ENCODE peak calls at places on chromosome 21, in eight cellular contexts. B, G, O, H, D, K, F and W are unnamed samples.

GRCh38 chr21:38915546-38915945 is 109.8 kb downstream of the ETS2 start:
- DNase-seq in B (no peak), G (no peak), O (no peak), H (no peak), D (no peak), K (no peak), F (no peak), W (no peak)

GRCh38 chr21:18987515-18988026 is 584.0 kb upstream of the TMPRSS15 start:
- DNase-seq in B (no peak), G (no peak), O (no peak), H (no peak), D (no peak), K (no peak), F (no peak), W (no peak)

GRCh38 chr21:28142692-28143091 is 850.0 kb downstream of the LTN1 start:
- DNase-seq in B (no peak), G (no peak), O (no peak), H (no peak), D (no peak), K (peak; percentile 91), F (no peak), W (no peak)

GRCh38 chr21:35291963-35292627 is 243.0 kb upstream of the RUNX1 start:
- DNase-seq in B (no peak), G (no peak), O (no peak), H (no peak), D (no peak), K (peak; percentile 52), F (no peak), W (no peak)

GRCh38 chr21:45220106-45220505 is 67.6 kb downstream of the POFUT2 start:
- DNase-seq in B (no peak), G (no peak), O (no peak), H (no peak), D (no peak), K (peak; percentile 6), F (no peak), W (no peak)

GRCh38 chr21:16427587-16428087 is 697.9 kb downstream of the USP25 start:
- DNase-seq in B (no peak), G (no peak), O (no peak), H (no peak), D (no peak), K (no peak), F (no peak), W (no peak)

GRCh38 chr21:44337941-44338895 is 972 bp downstream of the CFAP410 start:
- DNase-seq in B (peak; percentile 81), G (peak; percentile 33), O (peak; percentile 73), H (peak; percentile 65), D (peak; percentile 78), K (peak; percentile 47), F (no peak), W (peak; percentile 86)

GRCh38 chr21:44965251-44966022 is 25.6 kb downstream of the SLX9 start:
- DNase-seq in B (no peak), G (no peak), O (peak; percentile 16), H (no peak), D (no peak), K (peak; percentile 94), F (no peak), W (no peak)

GRCh38 chr21:43369124-43369523 is 57.8 kb downstream of the SIK1 start:
- DNase-seq in B (no peak), G (peak; percentile 53), O (no peak), H (peak; percentile 47), D (peak; percentile 84), K (peak; percentile 46), F (no peak), W (no peak)

GRCh38 chr21:38626311-38626710 is 128.0 kb upstream of the ERG start:
- DNase-seq in B (no peak), G (no peak), O (no peak), H (no peak), D (no peak), K (no peak), F (no peak), W (no peak)

DNA sequence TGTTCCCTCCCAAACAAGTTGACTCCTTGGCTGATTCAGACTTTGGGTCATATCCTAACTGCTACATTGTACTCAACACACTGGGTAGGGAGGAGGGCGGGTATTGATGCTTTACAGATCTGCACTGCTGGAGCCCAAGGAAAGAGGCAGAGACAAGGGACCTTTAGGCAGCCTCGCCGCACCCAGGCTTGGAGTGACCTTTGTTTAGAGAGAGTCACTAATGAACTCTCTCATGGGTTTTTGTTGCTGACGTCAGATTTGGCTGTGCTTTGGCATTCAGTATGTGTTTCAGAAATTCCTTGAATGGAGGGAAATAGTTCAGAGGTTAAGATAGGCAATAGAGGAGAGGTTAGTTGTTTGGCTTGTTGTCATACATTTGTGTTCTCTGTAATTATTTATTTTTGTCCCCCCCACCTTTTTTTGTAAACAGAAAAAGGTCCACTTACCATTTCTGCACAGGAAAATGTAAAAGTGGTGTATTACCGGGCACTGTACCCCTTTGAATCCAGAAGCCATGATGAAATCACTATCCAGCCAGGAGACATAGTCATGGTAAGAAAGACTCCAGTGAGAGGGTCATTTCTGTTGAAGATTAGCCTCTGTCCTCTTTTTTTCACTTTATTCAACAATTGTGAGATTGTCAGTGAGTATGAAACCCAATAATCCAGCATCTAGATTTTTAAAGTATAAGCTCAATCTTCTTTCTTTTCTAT is 116.1 kb downstream of the ATP5PO start:
- DNase-seq in B (no peak), G (no peak), O (peak; percentile 30), H (peak; percentile 65), D (peak; percentile 53), K (no peak), F (no peak), W (no peak)
- TF ChIP-seq POLR2A in B (no peak), G (no peak), O (no peak), H (no peak), D (no peak), K (no peak), F (no peak), W (no peak)

DNA sequence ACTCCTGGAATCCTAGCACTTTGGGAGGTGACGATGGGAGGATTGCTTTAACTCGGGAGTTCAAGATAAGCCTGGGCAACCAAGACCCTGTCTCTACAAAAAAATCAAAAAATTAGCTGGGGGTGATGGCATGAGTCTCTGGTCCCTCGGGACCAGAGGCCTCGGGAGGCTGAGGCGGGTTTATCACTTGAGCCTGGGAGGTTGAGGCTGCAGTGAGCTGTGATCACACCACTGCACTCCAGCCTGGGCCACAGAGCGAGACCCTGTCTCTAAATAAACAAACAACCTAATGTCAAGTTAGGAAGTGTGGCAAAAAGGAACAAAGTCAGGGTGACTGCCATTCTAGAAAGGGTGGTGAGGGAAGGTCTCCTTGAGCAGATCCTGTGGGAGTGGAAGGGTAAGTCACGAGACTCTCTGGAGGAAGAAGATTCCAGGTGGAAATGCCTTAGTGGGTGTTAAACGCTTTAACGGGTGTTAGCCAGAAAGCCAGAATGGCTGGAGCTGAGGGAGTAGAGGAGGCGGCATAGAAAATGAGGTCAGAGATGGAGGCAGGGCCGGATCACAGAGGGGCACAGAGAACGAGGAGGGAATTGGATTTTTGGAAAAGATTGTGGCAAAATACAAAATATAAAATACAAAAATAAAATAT is 62.2 kb upstream of the ATP5PO start:
- DNase-seq in B (no peak), G (no peak), O (no peak), H (no peak), D (no peak), K (no peak), F (no peak), W (no peak)
- TF ChIP-seq POLR2A in B (no peak), G (no peak), O (no peak), H (no peak), D (no peak), K (no peak), F (no peak), W (no peak)

GRCh38 chr21:26964379-26964778 is 2.5 kb downstream of the ADAMTS5 start:
- DNase-seq in B (peak; percentile 84), G (no peak), O (peak; percentile 55), H (no peak), D (no peak), K (peak; percentile 15), F (no peak), W (no peak)
- TF ChIP-seq POLR2A in B (peak; percentile 65), G (peak; percentile 22), O (peak; percentile 42), H (no peak), D (no peak), K (no peak), F (no peak), W (no peak)

GRCh38 chr21:41167348-41168342 is at the start of gene BACE2:
- DNase-seq in B (peak; percentile 77), G (peak; percentile 43), O (peak; percentile 85), H (peak; percentile 72), D (peak; percentile 60), K (peak; percentile 68), F (peak; percentile 60), W (peak; percentile 80)
- TF ChIP-seq POLR2A in B (peak; percentile 19), G (peak; percentile 65), O (peak; percentile 33), H (no peak), D (peak; percentile 41), K (peak; percentile 30), F (no peak), W (peak; percentile 61)

GRCh38 chr21:37563641-37564340 is 197.2 kb downstream of the DYRK1A start:
- DNase-seq in B (peak; percentile 94), G (peak; percentile 93), O (peak; percentile 96), H (peak; percentile 93), D (peak; percentile 93), K (peak; percentile 92), F (peak; percentile 93), W (peak; percentile 86)
- TF ChIP-seq POLR2A in B (peak; percentile 57), G (peak; percentile 49), O (peak; percentile 85), H (peak; percentile 76), D (peak; percentile 70), K (peak; percentile 62), F (peak; percentile 75), W (peak; percentile 89)

GRCh38 chr21:37365657-37366487 is 701 bp upstream of the DYRK1A start:
- DNase-seq in B (peak; percentile 84), G (peak; percentile 42), O (peak; percentile 76), H (peak; percentile 65), D (peak; percentile 73), K (peak; percentile 45), F (no peak), W (peak; percentile 57)

GRCh38 chr21:37364722-37365121 is 1.9 kb upstream of the DYRK1A start:
- DNase-seq in B (no peak), G (peak; percentile 50), O (no peak), H (no peak), D (no peak), K (no peak), F (no peak), W (no peak)

GRCh38 chr21:37367758-37368535 is 1.4 kb downstream of the DYRK1A start:
- DNase-seq in B (peak; percentile 70), G (peak; percentile 25), O (peak; percentile 73), H (no peak), D (peak; percentile 56), K (peak; percentile 35), F (no peak), W (no peak)

GRCh38 chr21:37367301-37367757 is 756 bp downstream of the DYRK1A start:
- DNase-seq in B (no peak), G (no peak), O (no peak), H (no peak), D (peak; percentile 34), K (no peak), F (no peak), W (no peak)

GRCh38 chr21:37366488-37367300 is at the start of gene DYRK1A:
- DNase-seq in B (peak; percentile 99), G (peak; percentile 97), O (peak; percentile 99), H (peak; percentile 98), D (peak; percentile 100), K (peak; percentile 99), F (peak; percentile 89), W (peak; percentile 99)
- TF ChIP-seq POLR2A in B (peak; percentile 31), G (peak; percentile 69), O (peak; percentile 59), H (peak; percentile 55), D (peak; percentile 73), K (peak; percentile 86), F (peak; percentile 76), W (peak; percentile 55)